ENCODE peak calls at places on chromosomes 4 and X, in eight cellular contexts. O is right lobe of liver, N is A549, L is gastrocnemius medialis, S is testis, G is spleen, A is prostate gland, H is heart left ventricle. W is an unnamed sample.

GRCh38 chrX:312621-313331 is 5.8 kb downstream of the GTPBP6 start:
- DNase-seq in A (no peak), O (peak; percentile 42), H (peak; percentile 15), G (peak; percentile 79), S (no peak), L (no peak), N (no peak), W (no peak)

GRCh38 chrX:96432647-96433046 is 252.0 kb upstream of the DIAPH2 start:
- DNase-seq in N (no peak), A (no peak), O (no peak), S (no peak), H (no peak), G (no peak), L (no peak), W (no peak)

GRCh38 chr4:1744552-1744951 is 23.2 kb downstream of the TACC3 start:
- DNase-seq in N (no peak), H (no peak), S (no peak), O (no peak), G (no peak), A (no peak), L (no peak), W (no peak)

GRCh38 chr4:89056953-89057398 is at the start of gene FAM13A:
- DNase-seq in H (peak; percentile 75), S (peak; percentile 94), A (peak; percentile 95), N (peak; percentile 41), L (peak; percentile 81), O (peak; percentile 78), G (no peak), W (peak; percentile 92)

GRCh38 chr4:127829014-127829413 is 46.9 kb downstream of the HSPA4L start:
- DNase-seq in O (no peak), N (no peak), A (no peak), H (no peak), L (no peak), G (no peak), S (no peak), W (no peak)

GRCh38 chrX:45449982-45450381 is 249.3 kb upstream of the DIPK2B start:
- DNase-seq in A (peak; percentile 8), L (no peak), G (no peak), N (no peak), S (no peak), H (no peak), O (no peak), W (no peak)

GRCh38 chr4:7924570-7924969 is 15.1 kb downstream of the AFAP1 start:
- DNase-seq in S (no peak), A (no peak), H (no peak), O (no peak), G (no peak), L (no peak), N (no peak), W (no peak)

GRCh38 chrX:19791562-19791961 is 95.8 kb downstream of the SH3KBP1 start:
- DNase-seq in G (no peak), L (no peak), A (no peak), N (no peak), H (no peak), O (no peak), S (no peak), W (no peak)

GRCh38 chr4:8045909-8046308 is 106.2 kb upstream of the AFAP1 start:
- DNase-seq in N (no peak), O (no peak), H (no peak), L (no peak), A (no peak), S (no peak), G (no peak), W (no peak)

GRCh38 chrX:95662200-95662599 is 1022.4 kb upstream of the DIAPH2 start:
- DNase-seq in L (no peak), H (no peak), A (no peak), G (no peak), O (no peak), N (no peak), S (no peak), W (no peak)

GRCh38 chr4:128229458-128229805 is 58.2 kb downstream of the PGRMC2 start:
- DNase-seq in G (no peak), H (no peak), N (no peak), O (no peak), L (no peak), A (no peak), S (no peak), W (no peak)

GRCh38 chr4:122503214-122503613 is 46.7 kb upstream of the IL2 start:
- DNase-seq in O (no peak), N (no peak), H (no peak), A (no peak), S (no peak), G (no peak), L (no peak), W (peak; percentile 37)

GRCh38 chrX:35890699-35891098 is 28.8 kb upstream of the CFAP47 start:
- DNase-seq in H (no peak), O (peak; percentile 43), S (peak; percentile 61), G (no peak), L (no peak), N (peak; percentile 17), A (peak; percentile 4), W (no peak)

GRCh38 chr4:168197926-168198325 is 105.6 kb downstream of the ANXA10 start:
- DNase-seq in G (no peak), L (no peak), S (no peak), H (no peak), N (no peak), A (no peak), O (no peak), W (peak; percentile 14)
- TF ChIP-seq POLR2A in G (no peak), L (no peak), S (no peak), H (no peak), N (no peak), A (no peak), O (no peak), W (no peak)

GRCh38 chr4:143337600-143338287 is 1.1 kb downstream of the GAB1 start:
- DNase-seq in O (peak; percentile 86), N (no peak), H (peak; percentile 67), A (peak; percentile 36), S (peak; percentile 66), L (no peak), G (no peak), W (no peak)
- H3K27ac ChIP-seq in O (peak overlapping the region; percentile 94), N (peak overlapping the region; percentile 98), H (peak overlapping the region; percentile 93), A (peak overlapping the region; percentile 99), S (peak overlapping the region; percentile 97), L (peak overlapping the region; percentile 99), G (peak overlapping the region; percentile 95), W (peak overlapping the region; percentile 16)

DNA sequence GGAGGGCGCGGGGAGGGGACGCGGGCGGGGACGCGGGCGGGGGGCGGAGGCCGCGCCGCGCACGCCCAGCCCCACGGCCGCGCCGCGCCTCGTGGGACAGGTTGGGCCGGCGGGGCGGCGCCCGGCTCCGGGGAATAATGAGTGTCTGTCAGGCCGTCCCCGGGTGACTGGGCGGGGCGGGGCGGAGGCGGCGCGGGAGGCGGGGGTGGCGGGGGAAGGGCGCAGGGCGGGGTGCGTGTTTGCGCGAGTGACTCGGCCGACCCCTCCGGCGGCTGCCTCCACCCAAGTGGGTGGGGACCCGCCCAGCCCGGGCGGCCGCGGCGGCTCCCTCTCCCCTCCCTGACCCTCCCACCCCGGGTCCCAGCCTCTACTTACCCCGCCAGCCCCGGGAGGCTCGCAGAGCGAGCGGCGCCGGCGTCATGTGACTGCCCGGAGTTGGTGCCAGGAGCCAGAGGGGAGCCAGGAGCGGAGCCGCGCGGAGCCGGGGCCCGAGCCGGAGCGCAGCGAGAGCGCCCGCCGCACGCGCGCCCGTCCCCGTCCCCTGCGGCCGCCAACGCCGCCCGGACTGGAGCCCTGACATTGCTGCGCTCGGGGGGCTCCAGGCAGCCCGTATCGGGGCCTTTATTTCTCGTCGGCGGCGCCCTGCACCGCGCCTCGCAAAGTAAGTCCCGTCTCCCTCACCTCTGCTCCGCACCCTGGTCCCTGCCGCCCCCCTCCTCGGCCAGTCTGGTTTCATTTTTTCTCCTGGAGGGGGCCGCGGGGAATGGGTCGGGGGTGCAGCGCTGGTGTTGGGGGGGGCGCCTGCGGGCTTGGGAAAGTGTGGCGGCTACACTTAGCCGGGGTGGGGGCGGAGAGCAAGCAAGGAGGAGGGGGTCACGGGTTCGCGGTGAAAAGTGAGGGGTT is at the start of gene KLF3:
- DNase-seq in S (peak; percentile 91), O (peak; percentile 98), H (peak; percentile 95), A (peak; percentile 93), N (peak; percentile 63), G (peak; percentile 99), L (peak; percentile 88), W (peak; percentile 86)
- TF ChIP-seq POLR2A in S (no peak), O (peak; percentile 97), H (peak; percentile 92), A (peak; percentile 83), N (peak; percentile 26), G (peak; percentile 92), L (peak; percentile 95), W (peak; percentile 56)

GRCh38 chr4:40327340-40327739 is 7.8 kb upstream of the CHRNA9 start:
- DNase-seq in N (no peak), G (no peak), A (no peak), S (no peak), O (no peak), L (no peak), H (no peak), W (no peak)
- H3K27ac ChIP-seq in N (peak overlapping the region; percentile 75), G (no peak overlapping the region), A (no peak overlapping the region), S (no peak overlapping the region), O (no peak overlapping the region), L (no peak overlapping the region), H (no peak overlapping the region), W (no peak overlapping the region)

GRCh38 chr4:152540941-152541340 is 5.0 kb upstream of the FBXW7 start:
- DNase-seq in G (no peak), A (no peak), L (no peak), S (no peak), H (no peak), O (no peak), N (no peak), W (no peak)

GRCh38 chr4:152539556-152540292 is 3.8 kb upstream of the FBXW7 start:
- DNase-seq in G (no peak), S (no peak), A (no peak), O (no peak), L (no peak), H (no peak), N (no peak), W (no peak)

GRCh38 chr4:152540293-152540674 is 4.4 kb upstream of the FBXW7 start:
- DNase-seq in S (no peak), H (no peak), L (no peak), N (no peak), G (no peak), A (no peak), O (no peak), W (no peak)

GRCh38 chr4:152545088-152545487 is 9.2 kb upstream of the FBXW7 start:
- DNase-seq in A (no peak), G (no peak), O (no peak), S (no peak), L (no peak), H (no peak), N (no peak), W (no peak)
- TF ChIP-seq POLR2A in A (no peak), G (no peak), O (no peak), S (no peak), L (no peak), H (no peak), N (no peak), W (no peak)

GRCh38 chrX:23333842-23334535 is 660 bp upstream of the PTCHD1 start:
- DNase-seq in S (peak; percentile 20), G (no peak), N (no peak), A (peak; percentile 12), L (no peak), H (no peak), O (no peak), W (no peak)
- H3K27ac ChIP-seq in S (no peak overlapping the region), G (no peak overlapping the region), N (no peak overlapping the region), A (peak overlapping the region; percentile 30), L (no peak overlapping the region), H (no peak overlapping the region), O (no peak overlapping the region), W (no peak overlapping the region)

W was measured in endothelial cell of umbilical vein.